ENCODE peak calls at places on chromosome 9, in eight cellular contexts. U, P, R, F, A, B, C and G are unnamed samples.

GRCh38 chr9:21904371-21904770 is 89.8 kb downstream of the CDKN2A start:
- DNase-seq in U (no peak), P (no peak), R (peak), F (no peak), A (no peak), B (no peak), C (no peak), G (peak)

GRCh38 chr9:7570107-7570720 is 229.4 kb downstream of the DMAC1 start:
- DNase-seq in U (peak), P (peak), R (peak), F (peak), A (peak), B (peak), C (no peak), G (peak)

GRCh38 chr9:130188860-130189481 is 16.8 kb downstream of the NCS1 start:
- DNase-seq in U (no peak), P (no peak), R (no peak), F (no peak), A (no peak), B (no peak), C (no peak), G (no peak)

GRCh38 chr9:1055156-1055555 is 5.0 kb downstream of the DMRT2 start:
- DNase-seq in U (no peak), P (no peak), R (no peak), F (no peak), A (no peak), B (no peak), C (no peak), G (no peak)

GRCh38 chr9:87212563-87213154 is 265.4 kb upstream of the GAS1 start:
- DNase-seq in U (no peak), P (peak), R (peak), F (no peak), A (no peak), B (no peak), C (no peak), G (peak)

GRCh38 chr9:27367922-27368316 is 71.0 kb upstream of the EQTN start:
- DNase-seq in U (no peak), P (no peak), R (peak), F (no peak), A (no peak), B (no peak), C (no peak), G (peak)

GRCh38 chr9:21286099-21286498 is 19.0 kb downstream of the IFNA5 start:
- DNase-seq in U (no peak), P (no peak), R (no peak), F (no peak), A (no peak), B (no peak), C (no peak), G (no peak)

GRCh38 chr9:79447760-79448159 is 124.0 kb upstream of the TLE4 start:
- DNase-seq in U (no peak), P (peak), R (no peak), F (no peak), A (no peak), B (no peak), C (no peak), G (no peak)

GRCh38 chr9:127930298-127931091 is at the start of gene PIP5KL1:
- DNase-seq in U (peak), P (peak), R (peak), F (peak), A (peak), B (no peak), C (peak), G (peak)

GRCh38 chr9:107869111-107869510 is 379.5 kb upstream of the KLF4 start:
- DNase-seq in U (no peak), P (no peak), R (no peak), F (no peak), A (no peak), B (no peak), C (no peak), G (no peak)
- TF ChIP-seq CTCF in U (no peak), P (no peak), R (no peak), F (no peak), A (no peak), B (no peak), C (no peak), G (no peak)

GRCh38 chr9:114037249-114037648 is 40.9 kb downstream of the AMBP start:
- DNase-seq in U (no peak), P (no peak), R (no peak), F (no peak), A (no peak), B (no peak), C (no peak), G (no peak)
- H3K4me3 ChIP-seq in U (no peak), P (no peak), R (no peak), F (no peak), A (no peak), B (no peak), C (no peak), G (no peak)

GRCh38 chr9:8940650-8941049 is 1141.1 kb upstream of the DMAC1 start:
- DNase-seq in U (no peak), P (no peak), R (no peak), F (no peak), A (no peak), B (no peak), C (no peak), G (no peak)

GRCh38 chr9:8943392-8943791 is 1143.8 kb upstream of the DMAC1 start:
- DNase-seq in U (no peak), P (no peak), R (no peak), F (no peak), A (no peak), B (no peak), C (no peak), G (no peak)

GRCh38 chr9:8946461-8946860 is 1146.9 kb upstream of the DMAC1 start:
- DNase-seq in U (no peak), P (no peak), R (no peak), F (no peak), A (no peak), B (no peak), C (no peak), G (no peak)
- TF ChIP-seq CTCF in U (no peak), P (no peak), R (no peak), F (no peak), A (no peak), B (no peak), C (no peak), G (no peak)

GRCh38 chr9:91814214-91814613 is 135.8 kb downstream of the ROR2 start:
- DNase-seq in U (no peak), P (no peak), R (no peak), F (no peak), A (no peak), B (peak), C (no peak), G (no peak)

GRCh38 chr9:91813261-91813795 is 136.7 kb downstream of the ROR2 start:
- DNase-seq in U (no peak), P (no peak), R (no peak), F (no peak), A (no peak), B (peak), C (no peak), G (no peak)

GRCh38 chr9:91811024-91811909 is 138.8 kb downstream of the ROR2 start:
- DNase-seq in U (no peak), P (no peak), R (no peak), F (no peak), A (no peak), B (peak), C (peak), G (no peak)

GRCh38 chr9:91810286-91810905 is 139.6 kb downstream of the ROR2 start:
- DNase-seq in U (no peak), P (no peak), R (no peak), F (no peak), A (no peak), B (peak), C (peak), G (no peak)

GRCh38 chr9:91812191-91812590 is 137.8 kb downstream of the ROR2 start:
- DNase-seq in U (no peak), P (no peak), R (no peak), F (no peak), A (no peak), B (peak), C (peak), G (no peak)
- H3K4me3 ChIP-seq in U (no peak), P (no peak), R (no peak), F (no peak), A (no peak), B (no peak), C (no peak), G (no peak)

GRCh38 chr9:98773721-98774120 is 22.6 kb downstream of the ANKS6 start:
- DNase-seq in U (no peak), P (no peak), R (no peak), F (no peak), A (peak), B (no peak), C (peak), G (no peak)

GRCh38 chr9:98775831-98776441 is 20.4 kb downstream of the ANKS6 start:
- DNase-seq in U (peak), P (peak), R (peak), F (no peak), A (peak), B (no peak), C (no peak), G (peak)

GRCh38 chr9:98772364-98773155 is 23.8 kb downstream of the ANKS6 start:
- DNase-seq in U (no peak), P (no peak), R (no peak), F (no peak), A (peak), B (no peak), C (no peak), G (no peak)

GRCh38 chr9:98777618-98778017 is 18.7 kb downstream of the ANKS6 start:
- DNase-seq in U (no peak), P (no peak), R (no peak), F (no peak), A (no peak), B (no peak), C (no peak), G (no peak)

DNA sequence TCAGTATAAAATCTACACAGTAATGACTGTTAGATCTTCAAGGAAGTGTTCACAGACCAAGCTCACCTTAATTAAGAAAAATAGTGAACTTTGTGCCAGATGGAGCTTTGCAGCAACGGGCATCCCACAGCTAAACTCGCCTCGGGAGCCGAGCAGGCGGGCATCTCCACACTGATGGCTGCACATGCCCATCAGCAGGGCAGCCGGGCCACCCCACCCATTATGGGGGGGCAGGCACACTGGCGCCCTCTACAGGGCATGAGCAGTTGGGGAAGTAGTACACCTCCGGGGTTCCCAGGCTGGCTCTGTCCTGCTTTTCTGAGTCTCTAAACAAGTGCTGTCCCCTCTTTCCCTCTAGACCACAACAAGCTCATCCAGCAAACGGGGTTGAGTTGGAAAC is 21.6 kb downstream of the ANKS6 start:
- DNase-seq in U (peak), P (no peak), R (peak), F (no peak), A (peak), B (no peak), C (peak), G (no peak)
- TF ChIP-seq CTCF in U (peak), P (peak), R (peak), F (peak), A (peak), B (peak), C (peak), G (peak)

GRCh38 chr9:23822331-23823169 is 3.5 kb downstream of the ELAVL2 start:
- DNase-seq in U (no peak), P (no peak), R (no peak), F (no peak), A (no peak), B (no peak), C (peak), G (no peak)

GRCh38 chr9:23819403-23819802 is 6.6 kb downstream of the ELAVL2 start:
- DNase-seq in U (no peak), P (no peak), R (no peak), F (no peak), A (no peak), B (no peak), C (no peak), G (no peak)

GRCh38 chr9:23824241-23825142 is 1.5 kb downstream of the ELAVL2 start:
- DNase-seq in U (no peak), P (peak), R (no peak), F (no peak), A (no peak), B (no peak), C (peak), G (peak)

GRCh38 chr9:23821400-23822181 is 4.4 kb downstream of the ELAVL2 start:
- DNase-seq in U (no peak), P (peak), R (no peak), F (no peak), A (peak), B (no peak), C (peak), G (peak)

GRCh38 chr9:23820731-23821399 is 5.2 kb downstream of the ELAVL2 start:
- DNase-seq in U (no peak), P (peak), R (no peak), F (no peak), A (peak), B (no peak), C (peak), G (peak)
- H3K4me3 ChIP-seq in U (peak), P (peak), R (no peak), F (no peak), A (peak), B (no peak), C (peak), G (peak)

DNA sequence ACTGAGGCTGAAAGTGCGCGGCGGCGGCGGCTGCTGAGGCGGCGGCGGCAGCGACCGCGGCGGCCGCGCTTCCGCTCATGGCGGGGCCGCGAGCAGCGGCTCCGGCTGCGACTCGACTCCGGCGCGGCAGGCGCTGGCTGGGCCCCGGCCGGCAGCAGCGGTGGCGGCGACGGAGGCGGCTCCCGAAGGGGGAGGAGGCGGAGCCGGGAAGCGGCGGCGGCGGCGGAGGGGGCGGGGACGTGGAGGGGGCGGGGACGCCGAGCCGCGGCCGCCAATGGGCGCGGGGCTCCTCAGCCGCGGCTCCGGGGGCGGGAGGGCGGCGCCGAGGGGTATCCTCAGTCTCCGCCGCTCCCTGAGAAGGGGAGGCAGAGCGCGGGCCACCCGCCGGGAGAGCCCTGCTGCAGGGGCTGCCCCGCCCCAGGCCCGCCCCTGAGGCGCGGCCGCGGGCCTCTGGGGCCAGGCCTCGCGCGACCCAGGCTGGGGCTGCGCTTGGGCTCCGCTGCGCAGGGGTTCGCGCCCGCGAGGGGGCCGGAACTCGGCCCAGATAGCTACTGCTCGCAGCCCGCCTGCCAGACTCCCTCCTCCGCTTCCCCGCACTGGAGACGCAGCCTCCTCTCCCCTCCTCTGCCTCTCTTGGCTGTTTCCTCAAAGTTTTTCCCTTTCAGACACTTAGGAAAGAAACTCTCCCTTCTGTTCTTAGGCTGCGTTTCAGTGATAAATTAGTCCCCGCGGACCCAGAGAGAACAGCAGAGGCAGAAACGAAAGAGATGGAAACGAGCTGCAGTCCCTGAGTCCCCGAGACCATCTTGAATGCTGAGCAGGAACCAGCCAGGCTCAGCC is 85.0 kb upstream of the MELK start:
- DNase-seq in U (peak), P (peak), R (peak), F (peak), A (peak), B (peak), C (peak), G (peak)
- TF ChIP-seq CTCF in U (no peak), P (peak), R (no peak), F (no peak), A (no peak), B (no peak), C (no peak), G (no peak)

DNA sequence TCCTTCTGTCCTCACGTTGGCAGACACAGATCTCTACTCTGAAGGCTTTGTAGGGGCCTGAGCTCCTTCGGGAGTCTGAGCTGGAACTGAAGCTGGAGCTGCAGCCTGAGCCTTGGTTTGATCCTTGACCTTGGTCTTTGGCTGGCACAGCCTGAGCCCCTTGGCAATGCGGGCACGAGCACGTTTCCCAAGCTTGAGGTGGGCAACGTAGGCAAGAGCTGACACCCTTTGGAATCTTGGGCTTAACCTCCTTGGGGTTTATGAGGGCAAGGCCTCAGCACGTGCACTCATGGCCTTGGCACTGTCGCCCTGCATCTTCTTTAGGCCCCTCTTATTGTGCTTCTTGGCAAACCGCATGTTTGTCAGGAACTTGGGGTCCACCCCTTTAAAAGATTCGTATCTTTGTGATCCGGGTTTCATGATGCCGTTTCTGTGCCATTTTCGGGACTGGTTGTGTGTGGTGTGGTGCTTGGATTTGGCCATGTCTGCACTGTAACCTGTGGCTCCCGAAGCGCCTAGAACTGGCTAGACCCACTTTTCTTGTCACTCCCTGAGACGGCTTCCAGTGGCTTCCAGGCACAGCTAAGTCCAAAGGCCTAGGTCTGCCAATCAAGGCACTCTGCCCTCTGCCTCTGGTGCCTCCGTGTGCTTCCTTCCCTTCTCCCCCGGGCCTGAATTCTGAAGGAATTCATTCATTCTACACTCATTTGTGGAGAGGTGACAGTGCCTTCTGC is 1.4 kb downstream of the SUSD1 start:
- DNase-seq in U (no peak), P (no peak), R (no peak), F (no peak), A (peak), B (no peak), C (peak), G (no peak)
- H3K4me3 ChIP-seq in U (no peak), P (no peak), R (no peak), F (peak), A (no peak), B (no peak), C (peak), G (no peak)

DNA sequence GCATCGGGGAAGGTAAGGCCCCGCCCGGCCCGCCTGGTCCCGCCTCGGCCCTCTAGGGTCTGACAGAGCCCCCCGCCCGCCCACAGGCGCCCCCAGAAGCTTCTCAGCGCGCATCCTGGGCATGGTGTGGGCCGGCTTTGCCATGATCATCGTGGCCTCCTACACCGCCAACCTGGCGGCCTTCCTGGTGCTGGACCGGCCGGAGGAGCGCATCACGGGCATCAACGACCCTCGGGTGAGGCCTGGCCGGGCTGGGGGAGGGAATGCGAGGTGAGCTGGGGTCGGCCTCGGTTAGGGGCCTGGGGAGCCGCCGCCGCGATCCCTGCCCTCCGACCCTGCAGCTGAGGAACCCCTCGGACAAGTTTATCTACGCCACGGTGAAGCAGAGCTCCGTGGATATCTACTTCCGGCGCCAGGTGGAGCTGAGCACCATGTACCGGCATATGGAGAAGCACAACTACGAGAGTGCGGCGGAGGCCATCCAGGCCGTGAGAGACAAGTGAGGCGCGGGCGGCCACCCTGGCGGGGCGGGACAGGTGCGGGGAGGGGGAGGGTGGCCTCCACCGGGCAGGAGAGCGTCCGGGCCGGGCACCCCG is 7.2 kb downstream of the LRRC26 start:
- DNase-seq in U (no peak), P (peak), R (no peak), F (no peak), A (peak), B (no peak), C (peak), G (no peak)
- TF ChIP-seq CTCF in U (no peak), P (peak), R (no peak), F (no peak), A (no peak), B (peak), C (no peak), G (no peak)

GRCh38 chr9:97852399-97853055 is 499 bp upstream of the FOXE1 start:
- DNase-seq in U (no peak), P (no peak), R (no peak), F (no peak), A (no peak), B (no peak), C (no peak), G (no peak)

GRCh38 chr9:97853056-97853843 is at the start of gene FOXE1:
- DNase-seq in U (no peak), P (no peak), R (no peak), F (no peak), A (no peak), B (no peak), C (peak), G (no peak)

GRCh38 chr9:97854696-97855485 is 1.9 kb downstream of the FOXE1 start:
- DNase-seq in U (no peak), P (no peak), R (no peak), F (no peak), A (no peak), B (no peak), C (peak), G (no peak)

GRCh38 chr9:97855486-97855875 is 2.5 kb downstream of the FOXE1 start:
- DNase-seq in U (no peak), P (no peak), R (no peak), F (no peak), A (no peak), B (no peak), C (no peak), G (no peak)

DNA sequence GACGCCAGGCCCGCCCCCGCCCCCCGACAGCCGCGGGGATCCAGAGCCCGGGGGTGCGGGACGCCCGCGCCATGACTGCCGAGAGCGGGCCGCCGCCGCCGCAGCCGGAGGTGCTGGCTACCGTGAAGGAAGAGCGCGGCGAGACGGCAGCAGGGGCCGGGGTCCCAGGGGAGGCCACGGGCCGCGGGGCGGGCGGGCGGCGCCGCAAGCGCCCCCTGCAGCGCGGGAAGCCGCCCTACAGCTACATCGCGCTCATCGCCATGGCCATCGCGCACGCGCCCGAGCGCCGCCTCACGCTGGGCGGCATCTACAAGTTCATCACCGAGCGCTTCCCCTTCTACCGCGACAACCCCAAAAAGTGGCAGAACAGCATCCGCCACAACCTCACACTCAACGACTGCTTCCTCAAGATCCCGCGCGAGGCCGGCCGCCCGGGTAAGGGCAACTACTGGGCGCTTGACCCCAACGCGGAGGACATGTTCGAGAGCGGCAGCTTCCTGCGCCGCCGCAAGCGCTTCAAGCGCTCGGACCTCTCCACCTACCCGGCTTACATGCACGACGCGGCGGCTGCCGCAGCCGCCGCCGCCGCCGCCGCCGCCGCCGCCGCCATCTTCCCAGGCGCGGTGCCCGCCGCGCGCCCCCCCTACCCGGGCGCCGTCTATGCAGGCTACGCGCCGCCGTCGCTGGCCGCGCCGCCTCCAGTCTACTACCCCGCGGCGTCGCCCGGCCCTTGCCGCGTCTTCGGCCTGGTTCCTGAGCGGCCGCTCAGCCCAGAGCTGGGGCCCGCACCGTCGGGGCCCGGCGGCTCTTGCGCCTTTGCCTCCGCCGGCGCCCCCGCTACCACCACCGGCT is 1.0 kb downstream of the FOXE1 start:
- DNase-seq in U (peak), P (peak), R (peak), F (no peak), A (no peak), B (no peak), C (peak), G (no peak)
- H3K4me3 ChIP-seq in U (peak), P (peak), R (no peak), F (peak), A (peak), B (no peak), C (peak), G (no peak)